ENCODE peak calls at places on chromosomes 1 and 21, in seven cellular contexts. L is IMR-90, U is ovary, W is GM12892, Z is Peyer's patch, I is A549, H is heart left ventricle. B is an unnamed sample.

GRCh38 chr1:203189951-203190352 is 3.4 kb upstream of the CHI3L1 start:
- DNase-seq in L (peak), U (no peak), W (no peak), Z (peak), I (no peak), H (no peak), B (no peak)

GRCh38 chr1:233379869-233380438 is 52.4 kb downstream of the MAP3K21 start:
- DNase-seq in H (no peak), U (no peak), W (peak), L (no peak), I (no peak), Z (no peak), B (no peak)

GRCh38 chr1:177611402-177611801 is 358.5 kb downstream of the SEC16B start:
- DNase-seq in I (no peak), Z (no peak), H (no peak), L (no peak), W (no peak), U (no peak), B (no peak)

GRCh38 chr1:31661856-31662255 is 17.2 kb upstream of the PEF1 start:
- DNase-seq in I (no peak), Z (peak), W (no peak), U (no peak), H (no peak), L (no peak), B (no peak)

GRCh38 chr1:223143760-223144248 is 756 bp upstream of the TLR5 start:
- DNase-seq in U (peak), W (peak), H (no peak), L (no peak), Z (peak), I (no peak), B (no peak)

GRCh38 chr21:38802050-38803026 is 3.4 kb upstream of the ETS2 start:
- DNase-seq in I (peak), U (no peak), W (no peak), L (peak), H (no peak), Z (peak), B (no peak)

GRCh38 chr1:48619529-48619928 is 147.5 kb upstream of the SPATA6 start:
- DNase-seq in W (no peak), I (peak), L (peak), H (peak), U (no peak), Z (no peak), B (no peak)

GRCh38 chr1:196779093-196779492 is 4.5 kb downstream of the CFHR3 start:
- DNase-seq in U (no peak), Z (no peak), W (no peak), L (no peak), H (no peak), I (peak), B (no peak)

GRCh38 chr1:184520343-184520742 is 133.5 kb downstream of the C1orf21 start:
- DNase-seq in L (no peak), Z (no peak), I (no peak), W (no peak), U (no peak), H (no peak), B (no peak)

GRCh38 chr1:237799762-237800474 is 90.8 kb downstream of the ZP4 start:
- DNase-seq in U (no peak), W (peak), L (peak), Z (peak), I (peak), H (peak), B (peak)

GRCh38 chr1:8374356-8374755 is 56.4 kb downstream of the SLC45A1 start:
- DNase-seq in L (no peak), I (no peak), H (no peak), Z (no peak), U (no peak), W (no peak), B (no peak)

GRCh38 chr1:246497331-246497915 is 9.7 kb downstream of the SMYD3 start:
- DNase-seq in Z (no peak), H (no peak), U (no peak), L (peak), I (peak), W (no peak), B (peak)

GRCh38 chr1:107499139-107499744 is 358.4 kb downstream of the NTNG1 start:
- DNase-seq in W (no peak), L (no peak), Z (no peak), U (no peak), H (no peak), I (no peak), B (no peak)

GRCh38 chr1:58528518-58528917 is 18.0 kb downstream of the OMA1 start:
- DNase-seq in Z (no peak), U (no peak), I (no peak), W (no peak), L (peak), H (no peak), B (no peak)

GRCh38 chr1:11540773-11541160 is 61.8 kb downstream of the DISP3 start:
- DNase-seq in W (no peak), Z (no peak), L (no peak), H (peak), I (no peak), U (no peak), B (no peak)

GRCh38 chr1:227315500-227316346 is 2.6 kb downstream of the CDC42BPA start:
- DNase-seq in W (no peak), I (peak), Z (no peak), L (peak), H (peak), U (no peak), B (peak)

GRCh38 chr1:64733576-64734288 is 11.1 kb upstream of the RAVER2 start:
- DNase-seq in U (no peak), H (no peak), Z (no peak), L (peak), I (no peak), W (no peak), B (no peak)

GRCh38 chr1:173134029-173134428 is 73.1 kb downstream of the TNFSF4 start:
- DNase-seq in Z (no peak), U (no peak), H (no peak), I (no peak), L (peak), W (no peak), B (no peak)

GRCh38 chr1:241591317-241591716 is 48.9 kb downstream of the CHML start:
- DNase-seq in L (peak), Z (no peak), U (no peak), W (no peak), I (peak), H (no peak), B (no peak)

GRCh38 chr1:214453109-214453722 is 98.2 kb downstream of the PTPN14 start:
- DNase-seq in Z (no peak), I (no peak), H (no peak), W (no peak), U (no peak), L (peak), B (no peak)

GRCh38 chr1:50658421-50659076 is 235.3 kb upstream of the DMRTA2 start:
- DNase-seq in H (no peak), Z (no peak), W (no peak), U (no peak), I (no peak), L (peak), B (no peak)

GRCh38 chr1:184661801-184662200 is 92.9 kb downstream of the EDEM3 start:
- DNase-seq in W (no peak), U (no peak), Z (no peak), I (no peak), H (no peak), L (no peak), B (no peak)

GRCh38 chr1:11479375-11479979 is 522 bp downstream of the DISP3 start:
- DNase-seq in H (no peak), W (no peak), I (no peak), Z (no peak), U (no peak), L (no peak), B (no peak)

GRCh38 chr1:206556748-206557635 is 49.7 kb downstream of the RASSF5 start:
- DNase-seq in W (peak), H (peak), U (peak), L (peak), I (peak), Z (peak), B (peak)

GRCh38 chr1:201603613-201604232 is 64.8 kb downstream of the NAV1 start:
- DNase-seq in L (peak), I (peak), Z (no peak), U (no peak), H (no peak), W (no peak), B (no peak)

GRCh38 chr1:39501666-39502065 is 10.2 kb downstream of the BMP8A start:
- DNase-seq in L (peak), H (no peak), U (no peak), W (no peak), I (no peak), Z (no peak), B (no peak)

GRCh38 chr1:236904874-236905741 is 99.1 kb downstream of the MT1HL1 start:
- DNase-seq in W (no peak), L (peak), I (peak), U (no peak), Z (no peak), H (no peak), B (peak)

GRCh38 chr1:212291505-212292134 is 6.4 kb downstream of the PPP2R5A start:
- DNase-seq in H (no peak), L (peak), I (peak), Z (no peak), U (no peak), W (no peak), B (peak)

GRCh38 chr1:30893776-30894507 is 14.6 kb downstream of the SDC3 start:
- DNase-seq in I (no peak), H (no peak), W (no peak), L (no peak), Z (no peak), U (no peak), B (no peak)

GRCh38 chr1:41380979-41381690 is 19.9 kb downstream of the FOXO6 start:
- DNase-seq in Z (no peak), U (peak), W (no peak), H (no peak), L (no peak), I (no peak), B (peak)

GRCh38 chr1:160621633-160622413 is 25.0 kb downstream of the SLAMF1 start:
- DNase-seq in Z (no peak), L (no peak), I (no peak), W (no peak), H (no peak), U (no peak), B (no peak)
- TF ChIP-seq POLR2A in Z (no peak), L (no peak), I (no peak), W (no peak), H (no peak), U (no peak), B (no peak)

DNA sequence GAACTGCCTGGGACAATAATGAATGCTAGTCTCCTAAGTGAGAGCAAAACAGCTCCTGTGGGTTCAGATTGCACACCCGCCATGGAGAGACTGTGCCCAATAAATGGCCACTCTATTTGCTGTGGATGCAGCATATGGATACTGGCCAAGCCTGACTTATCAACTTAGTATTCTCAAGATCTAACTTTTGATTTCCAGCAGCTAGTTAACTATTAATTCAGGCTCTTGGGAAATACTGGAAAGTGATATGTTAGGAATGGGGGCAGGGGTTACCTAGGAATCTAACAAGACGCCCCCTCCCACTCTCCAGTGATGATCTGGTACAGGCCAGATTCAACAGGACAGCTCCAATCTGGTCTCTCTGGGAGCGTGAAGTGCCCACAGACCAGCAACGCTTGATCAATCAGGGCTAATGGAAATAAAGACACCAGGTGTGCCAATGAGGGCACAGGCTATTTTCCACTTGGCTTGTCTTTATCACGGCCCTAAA is 123.6 kb upstream of the IFFO2 start:
- DNase-seq in W (no peak), Z (peak), H (no peak), L (peak), U (no peak), I (peak), B (no peak)
- TF ChIP-seq POLR2A in W (no peak), Z (no peak), H (no peak), L (no peak), U (no peak), I (no peak), B (no peak)

GRCh38 chr1:10472220-10473144 is at the start of gene DFFA:
- DNase-seq in H (peak), Z (peak), L (peak), U (peak), I (peak), W (peak), B (peak)
- TF ChIP-seq POLR2A in H (peak), Z (peak), L (no peak), U (peak), I (peak), W (peak), B (peak)

GRCh38 chr1:43101061-43101460 is 71.0 kb downstream of the EBNA1BP2 start:
- DNase-seq in W (no peak), L (no peak), Z (no peak), U (no peak), H (no peak), I (no peak), B (no peak)
- TF ChIP-seq POLR2A in W (no peak), L (no peak), Z (no peak), U (no peak), H (no peak), I (no peak), B (no peak)

GRCh38 chr1:225843426-225843795 is 33.5 kb downstream of the EPHX1 start:
- DNase-seq in L (no peak), W (no peak), I (no peak), Z (no peak), U (no peak), H (no peak), B (no peak)

GRCh38 chr1:225845633-225846259 is 35.8 kb downstream of the EPHX1 start:
- DNase-seq in H (peak), I (peak), Z (peak), U (peak), L (peak), W (no peak), B (peak)

GRCh38 chr1:225842788-225843425 is 33.0 kb downstream of the EPHX1 start:
- DNase-seq in Z (no peak), W (no peak), U (no peak), L (no peak), H (no peak), I (no peak), B (no peak)

GRCh38 chr1:225845097-225845496 is 35.2 kb downstream of the EPHX1 start:
- DNase-seq in W (no peak), U (no peak), Z (no peak), H (no peak), L (no peak), I (no peak), B (no peak)

DNA sequence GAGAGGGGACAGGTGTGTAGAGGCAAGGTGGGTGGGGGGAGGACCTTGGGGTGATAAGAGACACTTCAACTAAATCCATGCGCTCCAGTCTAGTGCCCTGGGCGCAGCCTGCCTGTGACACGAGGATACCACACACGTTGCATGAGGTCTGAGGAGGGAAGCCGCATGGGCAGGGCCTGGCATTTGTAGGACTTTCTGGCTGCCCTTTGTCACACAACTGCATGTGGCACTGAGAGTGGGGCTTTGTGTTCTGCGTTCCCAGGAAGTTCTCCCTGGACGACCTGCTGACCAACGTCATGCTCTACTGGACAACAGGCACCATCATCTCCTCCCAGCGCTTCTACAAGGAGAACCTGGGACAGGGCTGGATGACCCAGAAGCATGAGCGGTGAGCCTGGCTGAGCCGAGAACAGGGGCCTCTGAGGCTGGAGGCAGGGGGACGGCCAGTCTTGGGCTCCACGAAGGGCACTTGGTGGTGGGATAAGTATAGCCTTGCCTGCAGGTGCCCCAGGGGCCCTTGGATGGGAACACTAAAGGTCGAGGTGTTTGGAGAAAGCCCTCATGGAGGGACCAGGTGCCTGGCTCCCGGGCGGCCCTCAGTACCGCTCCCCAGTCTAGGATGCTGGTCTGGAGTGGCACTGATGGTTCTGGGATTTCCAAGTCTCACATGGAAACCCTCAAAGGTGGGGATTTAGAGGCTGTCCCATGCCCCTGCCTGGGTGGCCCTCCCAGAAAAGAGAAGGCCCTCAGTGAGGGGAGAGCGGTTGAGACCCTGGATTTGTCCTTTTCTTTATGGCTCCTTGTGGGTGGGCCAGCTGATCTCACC is 34.5 kb downstream of the EPHX1 start:
- DNase-seq in H (no peak), Z (peak), W (no peak), I (no peak), L (no peak), U (no peak), B (no peak)
- TF ChIP-seq POLR2A in H (no peak), Z (no peak), W (no peak), I (no peak), L (no peak), U (no peak), B (no peak)

DNA sequence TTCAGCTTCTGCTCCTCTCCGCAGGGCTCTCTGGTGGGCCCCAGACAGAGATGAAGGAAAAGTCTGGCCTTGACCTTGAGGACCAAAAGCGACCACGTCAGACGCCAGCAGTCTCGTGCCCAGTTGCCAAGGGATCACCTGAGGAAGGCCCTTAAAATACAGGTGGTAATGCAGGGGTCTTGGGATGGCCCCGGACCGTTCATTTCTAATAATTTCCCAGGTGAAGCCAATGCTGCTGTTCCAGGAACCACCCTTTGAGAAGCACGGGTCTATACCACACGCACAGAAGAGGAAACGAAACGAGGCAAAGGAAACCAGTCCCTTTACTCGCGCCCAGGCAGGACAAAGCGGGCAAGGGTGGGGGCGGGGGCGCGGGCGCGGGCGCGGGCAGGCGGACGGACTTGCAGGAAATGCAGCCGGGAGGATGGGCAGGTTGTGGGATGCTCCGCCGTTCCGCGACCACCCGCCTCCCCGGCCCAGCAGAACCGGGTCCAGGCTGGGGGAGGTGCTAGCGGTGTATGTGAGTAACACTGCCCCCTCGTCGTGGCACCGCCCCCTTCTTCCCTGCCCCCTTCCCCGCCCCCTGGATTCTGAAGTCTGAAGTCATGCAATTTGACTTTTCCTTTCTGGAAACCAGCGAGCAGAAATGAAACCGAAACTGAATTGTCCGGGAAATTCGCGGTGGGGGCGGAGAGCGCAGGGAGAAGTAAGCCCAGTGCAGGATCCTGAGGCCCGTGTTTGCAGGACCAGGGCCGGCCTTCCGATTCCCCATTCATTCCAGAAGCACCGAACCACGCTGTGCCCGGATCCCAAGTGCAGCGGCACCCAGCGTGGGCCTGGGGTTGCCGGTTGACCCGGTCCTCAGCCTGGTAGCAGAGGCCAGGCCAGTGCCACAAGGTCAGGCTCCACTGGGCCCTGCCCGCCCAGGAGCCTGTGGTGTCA is 5.8 kb upstream of the MX1 start:
- DNase-seq in I (peak), W (peak), Z (peak), L (peak), H (peak), U (peak), B (peak)
- TF ChIP-seq POLR2A in I (no peak), W (peak), Z (peak), L (no peak), H (no peak), U (no peak), B (no peak)

B was measured in erythroblast.